ENCODE peak calls at places on chromosomes 12 and 14, in ten cellular contexts. C, S, W, Z, V, T, K, Q, H and D are unnamed samples.
A peak's percentile ranks its signal among the peaks of the same experiment; 100 is the strongest.

GRCh38 chr14:34064349-34064748 is 113.5 kb upstream of the EGLN3 start:
- DNase-seq in C (peak; percentile 11), S (peak; percentile 31), W (peak; percentile 65), Z (peak; percentile 67), V (peak; percentile 17), T (no peak), K (peak; percentile 31), Q (peak; percentile 94), H (peak; percentile 60), D (no peak)

GRCh38 chr14:103315368-103315911 is 18.6 kb upstream of the EIF5 start:
- DNase-seq in C (peak; percentile 74), S (no peak), W (no peak), Z (no peak), V (no peak), T (no peak), K (no peak), Q (no peak), H (peak; percentile 58), D (no peak)

GRCh38 chr12:51484119-51484518 is 59.5 kb downstream of the SLC4A8 start:
- DNase-seq in C (no peak), S (no peak), W (no peak), Z (no peak), V (no peak), T (no peak), K (no peak), Q (no peak), H (no peak), D (no peak)

GRCh38 chr12:3236345-3237153 is 159.4 kb downstream of the TSPAN9 start:
- DNase-seq in C (peak; percentile 72), S (peak; percentile 21), W (no peak), Z (peak; percentile 57), V (no peak), T (no peak), K (no peak), Q (no peak), H (no peak), D (no peak)

GRCh38 chr14:58626441-58626840 is 11.3 kb upstream of the DACT1 start:
- DNase-seq in C (peak; percentile 69), S (no peak), W (no peak), Z (no peak), V (no peak), T (no peak), K (no peak), Q (no peak), H (no peak), D (no peak)

GRCh38 chr14:75554482-75554881 is 23.9 kb upstream of the FLVCR2 start:
- DNase-seq in C (peak; percentile 20), S (no peak), W (no peak), Z (no peak), V (no peak), T (no peak), K (no peak), Q (no peak), H (no peak), D (no peak)

GRCh38 chr14:73240816-73241480 is 3.6 kb downstream of the PAPLN start:
- DNase-seq in C (no peak), S (no peak), W (no peak), Z (no peak), V (no peak), T (no peak), K (no peak), Q (no peak), H (peak; percentile 42), D (no peak)

GRCh38 chr14:74301594-74302159 is 1.1 kb downstream of the ABCD4 start:
- DNase-seq in C (no peak), S (no peak), W (no peak), Z (no peak), V (no peak), T (no peak), K (no peak), Q (no peak), H (no peak), D (no peak)

GRCh38 chr14:23361320-23361719 is 3.7 kb downstream of the EFS start:
- DNase-seq in C (peak; percentile 79), S (no peak), W (no peak), Z (no peak), V (no peak), T (no peak), K (no peak), Q (no peak), H (no peak), D (no peak)

GRCh38 chr12:15268927-15269552 is 47.8 kb upstream of the RERG start:
- DNase-seq in C (peak; percentile 58), S (peak; percentile 17), W (no peak), Z (peak; percentile 65), V (peak; percentile 38), T (no peak), K (peak; percentile 31), Q (no peak), H (no peak), D (peak; percentile 33)

GRCh38 chr12:64665506-64665905 is 55.2 kb downstream of the RASSF3 start:
- DNase-seq in C (no peak), S (peak; percentile 56), W (no peak), Z (no peak), V (peak; percentile 76), T (no peak), K (no peak), Q (no peak), H (no peak), D (no peak)

GRCh38 chr12:105385141-105385540 is 54.6 kb downstream of the C12orf75 start:
- DNase-seq in C (peak; percentile 41), S (no peak), W (no peak), Z (no peak), V (no peak), T (no peak), K (no peak), Q (no peak), H (no peak), D (no peak)

DNA sequence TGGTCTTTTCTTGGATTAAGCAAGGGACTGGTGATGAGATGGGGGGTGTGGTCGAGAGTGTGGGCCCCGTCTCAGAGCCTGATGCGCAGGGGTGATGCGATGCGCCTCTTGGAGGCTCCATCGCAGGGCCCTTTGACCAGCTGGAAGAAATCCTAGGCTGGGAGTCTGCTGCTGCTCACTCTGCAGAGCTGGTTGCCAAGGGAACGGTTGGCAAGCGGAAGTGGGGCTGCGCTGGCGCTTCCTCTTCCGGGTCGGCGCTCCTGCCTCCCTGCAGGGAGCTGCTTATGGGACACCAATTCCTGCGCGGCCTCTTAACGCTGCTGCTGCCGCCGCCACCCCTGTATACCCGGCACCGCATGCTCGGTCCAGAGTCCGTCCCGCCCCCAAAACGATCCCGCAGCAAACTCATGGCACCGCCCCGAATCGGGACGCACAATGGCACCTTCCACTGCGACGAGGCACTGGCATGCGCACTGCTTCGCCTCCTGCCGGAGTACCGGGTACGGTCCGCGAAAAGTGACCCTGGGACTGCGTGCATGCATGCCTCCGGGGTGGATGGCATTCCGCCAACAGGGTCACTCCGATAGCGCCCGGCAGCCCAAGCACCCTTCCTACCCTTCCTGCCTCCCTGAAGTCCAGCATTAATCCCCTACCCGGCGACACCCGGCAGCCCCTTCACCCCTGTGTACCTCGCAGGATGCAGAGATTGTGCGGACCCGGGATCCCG is at the start of gene MYG1:
- DNase-seq in C (peak; percentile 84), S (peak; percentile 90), W (peak; percentile 52), Z (peak; percentile 83), V (peak; percentile 92), T (peak; percentile 43), K (peak; percentile 89), Q (no peak), H (peak; percentile 91), D (peak; percentile 94)
- TF ChIP-seq POLR2A in C (peak; percentile 55), S (peak; percentile 78), W (no peak), Z (no peak), V (peak; percentile 82), T (peak; percentile 51), K (peak; percentile 38), Q (no peak), H (no peak), D (no peak)

GRCh38 chr14:31926123-31926522 is 151.0 kb upstream of the ARHGAP5 start:
- DNase-seq in C (peak; percentile 53), S (no peak), W (no peak), Z (no peak), V (no peak), T (no peak), K (no peak), Q (no peak), H (no peak), D (no peak)
- TF ChIP-seq CTCF in C (peak; percentile 51), S (peak; percentile 54), W (peak; percentile 34), Z (peak; percentile 40), V (peak; percentile 57), T (peak; percentile 33), K (peak; percentile 16), Q (peak; percentile 37), H (no peak), D (no peak)

DNA sequence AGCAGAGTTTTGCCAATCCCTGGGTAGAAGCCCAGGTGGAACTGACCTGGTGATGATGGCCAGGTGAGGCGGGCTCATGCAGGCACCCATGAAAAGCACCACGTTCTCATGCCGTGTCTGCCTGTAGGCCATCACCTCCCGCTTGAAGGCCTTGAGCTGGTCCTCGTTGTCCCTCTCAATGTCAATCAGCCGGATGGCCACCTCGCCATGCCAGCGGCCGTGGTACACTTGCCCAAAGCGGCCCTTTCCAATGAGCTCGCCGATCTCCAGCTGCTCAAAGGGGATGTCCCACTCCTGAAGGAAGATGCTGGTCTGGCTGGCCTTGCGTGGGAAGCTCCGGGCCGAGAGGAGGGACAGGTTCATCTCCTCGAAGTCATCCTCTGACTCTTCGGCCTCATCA is 163.4 kb upstream of the NOS1 start:
- DNase-seq in C (no peak), S (no peak), W (no peak), Z (no peak), V (no peak), T (no peak), K (no peak), Q (no peak), H (no peak), D (peak; percentile 57)
- TF ChIP-seq POLR2A in C (no peak), S (no peak), W (no peak), Z (no peak), V (no peak), T (no peak), K (no peak), Q (no peak), H (no peak), D (no peak)

GRCh38 chr12:88578821-88579518 is 1.3 kb downstream of the KITLG start:
- DNase-seq in C (no peak), S (peak; percentile 43), W (no peak), Z (no peak), V (peak; percentile 42), T (no peak), K (no peak), Q (no peak), H (peak; percentile 21), D (no peak)
- TF ChIP-seq CTCF in C (peak; percentile 8), S (peak; percentile 60), W (peak; percentile 54), Z (peak; percentile 43), V (peak; percentile 50), T (peak; percentile 50), K (peak; percentile 13), Q (peak; percentile 30), H (no peak), D (no peak)